ENCODE peak calls at places on chromosomes 13 and 19, in four cellular contexts. T, W, R and H are unnamed samples. For H3K27me3, the result is how much of the 10 kb centered on the place peaks cover.

GRCh38 chr13:39263033-39263432 is 224.8 kb downstream of the NHLRC3 start:
- DNase-seq in R (no peak), T (no peak), W (peak), H (no peak)

GRCh38 chr13:48400090-48400694 is 12.7 kb downstream of the LPAR6 start:
- DNase-seq in T (no peak), W (no peak), R (no peak), H (no peak)

GRCh38 chr13:73849292-73849691 is 284.9 kb downstream of the KLF12 start:
- DNase-seq in T (no peak), W (no peak), R (no peak), H (no peak)

GRCh38 chr13:27306364-27306763 is 35.7 kb downstream of the RASL11A start:
- DNase-seq in T (no peak), R (no peak), W (no peak), H (no peak)

GRCh38 chr19:39130337-39131254 is 5.0 kb downstream of the PAK4 start:
- DNase-seq in W (no peak), T (no peak), R (no peak), H (no peak)

GRCh38 chr19:29277107-29277506 is 64.2 kb upstream of the UQCRFS1 start:
- DNase-seq in T (no peak), W (no peak), R (no peak), H (no peak)

GRCh38 chr13:110323172-110323851 is 16.2 kb downstream of the COL4A2 start:
- DNase-seq in R (no peak), T (no peak), W (no peak), H (peak)

GRCh38 chr13:28447206-28447605 is 47.7 kb downstream of the FLT1 start:
- DNase-seq in W (no peak), T (no peak), R (no peak), H (no peak)

GRCh38 chr19:5130371-5131030 is 161.6 kb downstream of the KDM4B start:
- DNase-seq in T (no peak), R (no peak), W (no peak), H (no peak)

GRCh38 chr19:31139871-31140505 is 209.2 kb downstream of the TSHZ3 start:
- DNase-seq in W (no peak), T (no peak), R (no peak), H (peak)

GRCh38 chr13:50707533-50708096 is 135.9 kb downstream of the DLEU7 start:
- DNase-seq in R (no peak), T (no peak), W (no peak), H (no peak)

GRCh38 chr13:44870456-44870929 is 118.8 kb downstream of the NUFIP1 start:
- DNase-seq in R (no peak), T (no peak), W (peak), H (no peak)

GRCh38 chr19:15779756-15780476 is 7.5 kb upstream of the OR10H5 start:
- DNase-seq in R (peak), T (no peak), W (peak), H (no peak)

GRCh38 chr13:27638521-27638920 is 16.8 kb downstream of the POLR1D start:
- DNase-seq in T (no peak), W (no peak), R (no peak), H (no peak)

GRCh38 chr13:100491164-100491847 is 97.3 kb downstream of the GGACT start:
- DNase-seq in W (peak), R (no peak), T (no peak), H (no peak)

GRCh38 chr19:13078897-13079541 is 23.6 kb downstream of the LYL1 start:
- DNase-seq in W (no peak), T (no peak), R (no peak), H (no peak)

GRCh38 chr19:13076320-13076719 is 26.3 kb downstream of the LYL1 start:
- DNase-seq in R (no peak), W (no peak), T (no peak), H (no peak)

GRCh38 chr19:13079542-13079986 is 23.1 kb downstream of the LYL1 start:
- DNase-seq in T (no peak), W (no peak), R (no peak), H (peak)

GRCh38 chr19:13076787-13077186 is 25.9 kb downstream of the LYL1 start:
- DNase-seq in R (no peak), W (no peak), T (no peak), H (no peak)

GRCh38 chr19:13077233-13077632 is 25.4 kb downstream of the LYL1 start:
- DNase-seq in T (no peak), R (no peak), W (no peak), H (no peak)
- H3K27me3 ChIP-seq in T (under half), R (under half), W (under half), H (under half)

GRCh38 chr19:8360196-8360595 is 3.8 kb upstream of the ANGPTL4 start:
- DNase-seq in T (no peak), R (no peak), W (no peak), H (no peak)

GRCh38 chr19:8358948-8359347 is 5.0 kb upstream of the ANGPTL4 start:
- DNase-seq in T (no peak), R (no peak), W (no peak), H (no peak)

GRCh38 chr19:8357007-8357521 is 6.9 kb upstream of the ANGPTL4 start:
- DNase-seq in R (no peak), W (no peak), T (no peak), H (no peak)

GRCh38 chr19:8352134-8352827 is 9.2 kb upstream of the KANK3 start:
- DNase-seq in T (no peak), R (no peak), W (no peak), H (no peak)

DNA sequence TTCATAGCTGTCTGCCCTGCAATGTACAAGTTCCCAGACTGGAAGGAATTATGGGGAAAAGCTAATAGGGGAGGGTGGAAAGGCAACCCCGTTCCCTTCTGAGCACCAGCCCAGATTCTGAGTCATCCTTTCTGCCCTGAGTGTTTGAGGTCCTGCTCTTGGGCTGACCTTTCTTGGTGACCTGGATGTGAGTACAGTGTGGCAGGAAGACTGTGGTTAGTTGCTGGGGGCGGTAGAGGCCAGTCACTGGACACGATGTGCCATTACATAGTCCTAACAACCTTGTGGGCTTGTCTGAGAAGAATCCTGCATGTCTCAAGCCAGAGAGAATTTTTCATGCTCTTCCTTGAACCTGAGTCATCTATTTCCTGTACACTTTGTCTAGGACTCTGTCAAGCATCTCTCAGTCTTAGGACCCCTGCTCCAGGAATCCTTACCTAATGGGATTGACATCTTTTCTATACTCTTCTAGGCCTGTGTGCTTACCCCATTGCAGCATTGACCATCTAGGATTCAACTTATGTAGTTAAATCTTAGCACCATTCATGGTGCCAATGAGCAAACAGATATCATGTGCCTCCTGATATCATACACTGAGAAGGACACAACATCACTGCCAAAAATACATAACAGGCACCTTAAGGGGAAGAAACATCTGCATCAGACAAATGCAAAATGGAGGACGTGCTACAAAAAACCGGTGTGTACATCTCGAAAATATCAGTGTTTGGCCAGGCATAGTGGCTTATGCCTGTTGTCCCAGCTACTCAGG is 8.1 kb upstream of the ANGPTL4 start:
- DNase-seq in T (peak), W (peak), R (no peak), H (peak)
- TF ChIP-seq CTCF in T (no peak), W (no peak), R (no peak), H (no peak)

DNA sequence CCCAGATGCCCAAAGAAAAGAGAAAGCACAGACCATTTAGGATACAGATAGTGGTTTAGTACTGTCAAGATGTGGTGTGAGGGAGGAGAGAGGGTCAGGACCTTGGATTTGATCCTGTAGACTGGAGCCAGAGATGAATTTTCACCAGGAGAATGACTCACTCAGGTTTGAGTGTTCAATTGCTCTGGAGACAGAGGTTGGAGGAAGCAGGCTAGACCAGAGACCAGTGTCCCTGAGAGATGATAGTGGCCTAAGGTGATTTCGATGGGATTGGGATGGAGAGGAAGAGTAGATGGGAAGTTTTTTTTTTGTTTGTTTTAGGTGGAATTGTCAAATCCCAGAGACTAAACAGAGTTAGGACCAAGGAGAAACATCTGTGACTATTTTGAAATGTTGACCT is 2.3 kb downstream of the CEBPG start:
- DNase-seq in W (no peak), R (no peak), T (no peak), H (no peak)
- H3K4me3 ChIP-seq in W (no peak), R (no peak), T (peak), H (no peak)

GRCh38 chr19:33529094-33529676 is 7.6 kb upstream of the PEPD start:
- DNase-seq in T (no peak), R (no peak), W (no peak), H (no peak)

GRCh38 chr19:33535176-33535575 is 13.6 kb upstream of the PEPD start:
- DNase-seq in W (no peak), T (no peak), R (no peak), H (no peak)

GRCh38 chr19:33530261-33530660 is 8.7 kb upstream of the PEPD start:
- DNase-seq in W (no peak), T (no peak), R (no peak), H (no peak)

GRCh38 chr19:33530842-33531241 is 9.3 kb upstream of the PEPD start:
- DNase-seq in R (no peak), W (no peak), T (no peak), H (no peak)

DNA sequence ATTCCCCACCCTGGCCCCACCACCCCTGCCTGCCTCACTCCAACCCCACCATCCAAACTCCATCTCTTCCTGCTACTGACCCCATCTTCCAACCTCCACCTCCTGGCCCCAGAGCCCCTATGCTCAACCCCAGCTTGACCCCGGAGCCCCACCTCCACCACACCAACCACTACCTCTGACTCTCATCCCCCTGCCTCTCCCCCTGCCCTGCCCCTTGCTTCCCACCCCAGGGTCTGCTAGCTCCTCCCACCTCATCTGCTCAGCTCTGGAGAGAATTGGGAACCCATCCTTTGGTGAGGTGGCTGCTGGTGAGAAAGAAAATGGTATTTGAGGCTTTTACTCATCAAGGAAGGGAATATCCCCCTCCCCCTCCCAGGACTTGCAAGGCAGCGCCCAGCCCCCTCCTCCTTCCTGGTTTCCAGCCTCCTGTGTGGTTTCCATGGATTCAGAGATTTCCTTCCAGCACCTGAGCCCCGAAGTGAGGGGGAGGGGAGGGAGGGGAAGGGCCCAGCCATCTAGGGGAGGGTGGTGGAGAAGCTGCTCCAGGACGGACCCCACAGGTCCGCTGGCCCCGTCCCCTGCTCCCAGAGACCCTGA is 11.4 kb upstream of the PEPD start:
- DNase-seq in T (no peak), R (no peak), W (no peak), H (no peak)
- H3K27me3 ChIP-seq in T (under half), R (under half), W (under half), H (under half)

GRCh38 chr13:101919541-101920306 is 467.2 kb downstream of the ITGBL1 start:
- DNase-seq in R (peak), W (no peak), T (no peak), H (no peak)
- TF ChIP-seq CTCF in R (no peak), W (no peak), T (no peak), H (no peak)

DNA sequence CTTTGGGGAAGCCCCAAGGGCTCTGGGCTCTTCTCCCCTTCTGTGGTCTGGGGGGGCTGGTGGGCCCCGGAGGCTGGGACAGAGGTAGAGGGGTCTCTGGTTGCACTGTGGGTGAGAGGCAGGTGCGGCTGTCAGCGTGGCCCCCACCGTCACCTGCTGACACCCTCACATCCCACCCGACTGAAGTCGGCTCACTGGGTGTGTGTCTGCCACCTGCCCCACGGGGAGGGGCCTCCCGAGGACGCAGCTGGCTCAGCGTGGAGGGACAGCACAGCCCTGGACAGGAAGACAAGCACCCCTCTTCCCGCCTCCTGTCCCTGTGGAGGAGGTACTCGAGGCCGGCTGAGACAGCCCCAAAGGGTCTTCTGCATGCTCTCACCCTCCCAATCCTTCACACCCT is 2.2 kb upstream of the TMEM86B start:
- DNase-seq in W (no peak), T (no peak), R (no peak), H (no peak)
- H3K4me3 ChIP-seq in W (no peak), T (no peak), R (no peak), H (no peak)

GRCh38 chr19:853014-853553 is 981 bp downstream of the ELANE start:
- DNase-seq in W (no peak), T (no peak), R (no peak), H (no peak)
- H3K27me3 ChIP-seq in W (under half), T (under half), R (under half), H (under half)

GRCh38 chr19:19297759-19298158 is 22.6 kb downstream of the SUGP1 start:
- DNase-seq in T (no peak), W (no peak), R (no peak), H (no peak)
- TF ChIP-seq CTCF in T (no peak), W (no peak), R (peak), H (no peak)

DNA sequence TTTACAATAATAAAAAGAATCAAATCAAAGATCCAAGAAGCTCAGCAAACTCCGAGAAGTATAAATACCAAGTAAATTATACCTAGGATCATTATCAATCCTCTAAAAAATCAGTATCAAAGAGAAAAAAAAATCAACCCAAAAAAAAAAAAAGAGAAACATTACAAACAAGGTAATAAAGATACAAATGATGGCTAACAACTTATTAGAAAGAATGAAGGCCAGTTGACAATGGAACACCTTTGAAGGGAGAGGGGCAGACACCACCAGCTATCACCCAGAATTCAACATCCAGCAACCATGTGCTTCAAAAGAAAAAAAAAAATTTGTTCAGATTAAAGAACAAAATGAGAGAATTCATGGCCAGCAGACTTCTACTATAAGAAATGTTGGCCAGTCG is 77.2 kb downstream of the ABCC4 start:
- DNase-seq in R (no peak), W (no peak), T (no peak), H (no peak)
- H3K4me3 ChIP-seq in R (no peak), W (no peak), T (no peak), H (no peak)

GRCh38 chr19:42693760-42694350 is 46.4 kb downstream of the PSG3 start:
- DNase-seq in T (no peak), R (no peak), W (no peak), H (no peak)
- H3K27me3 ChIP-seq in T (under half), R (under half), W (under half), H (under half)